ENCODE peak calls at places on chromosomes 12 and 14, in six cellular contexts. S, I, Y, J, Z and H are unnamed samples.

GRCh38 chr14:99535448-99535847 is 54.2 kb downstream of the CCNK start:
- DNase-seq in J (no peak), Z (no peak), I (no peak), S (no peak), Y (no peak), H (no peak)

GRCh38 chr14:92487513-92488133 is 26.0 kb upstream of the RIN3 start:
- DNase-seq in Y (no peak), J (no peak), S (no peak), Z (peak), I (no peak), H (no peak)

GRCh38 chr12:79455314-79455713 is 235.4 kb downstream of the PAWR start:
- DNase-seq in J (no peak), Z (no peak), I (no peak), S (no peak), Y (no peak), H (no peak)

GRCh38 chr14:86055512-86055911 is 525.6 kb downstream of the FLRT2 start:
- DNase-seq in Z (peak), J (no peak), I (no peak), S (no peak), Y (peak), H (no peak)

GRCh38 chr14:24269910-24270536 is 1.4 kb downstream of the RABGGTA start:
- DNase-seq in J (no peak), Y (no peak), Z (no peak), I (no peak), S (no peak), H (no peak)

GRCh38 chr12:8742501-8742900 is 44.7 kb downstream of the RIMKLB start:
- DNase-seq in J (no peak), I (no peak), S (no peak), Y (no peak), Z (peak), H (no peak)

GRCh38 chr14:70096866-70097265 is 91.9 kb downstream of the SLC8A3 start:
- DNase-seq in Y (peak), J (no peak), Z (peak), S (no peak), I (peak), H (no peak)

GRCh38 chr12:94818970-94819369 is 168.6 kb upstream of the TMCC3 start:
- DNase-seq in I (no peak), Y (no peak), Z (no peak), J (no peak), S (no peak), H (no peak)

GRCh38 chr12:92020983-92021664 is 124.5 kb downstream of the BTG1 start:
- DNase-seq in I (no peak), Z (no peak), Y (no peak), J (no peak), S (no peak), H (no peak)

GRCh38 chr14:57938533-57938932 is 72.6 kb upstream of the SLC35F4 start:
- DNase-seq in Y (no peak), Z (no peak), I (no peak), S (no peak), J (no peak), H (no peak)

GRCh38 chr12:81758421-81759214 is 532 bp downstream of the PPFIA2 start:
- DNase-seq in S (peak), J (no peak), I (peak), Y (no peak), Z (peak), H (no peak)

GRCh38 chr14:99541677-99542470 is 60.7 kb downstream of the CCNK start:
- DNase-seq in Z (no peak), I (no peak), Y (peak), S (no peak), J (no peak), H (no peak)

GRCh38 chr12:68303850-68304249 is 28.3 kb downstream of the MDM1 start:
- DNase-seq in I (no peak), Z (no peak), Y (no peak), J (no peak), S (no peak), H (no peak)

GRCh38 chr14:93009471-93010117 is 86.6 kb downstream of the CHGA start:
- DNase-seq in Y (peak), Z (no peak), J (no peak), I (no peak), S (no peak), H (no peak)

GRCh38 chr14:80638620-80639215 is 302.8 kb downstream of the CEP128 start:
- DNase-seq in J (no peak), I (no peak), Z (peak), Y (no peak), S (no peak), H (no peak)

GRCh38 chr12:4824415-4824814 is 85.3 kb upstream of the KCNA1 start:
- DNase-seq in Z (peak), S (no peak), J (no peak), Y (no peak), I (no peak), H (no peak)

GRCh38 chr14:100028990-100029677 is 36.1 kb upstream of the EVL start:
- DNase-seq in Y (no peak), J (no peak), Z (peak), I (no peak), S (no peak), H (no peak)

GRCh38 chr12:54220092-54220557 is 31.3 kb upstream of the SMUG1 start:
- DNase-seq in I (peak), S (peak), J (peak), Z (peak), Y (peak), H (peak)

GRCh38 chr12:115755061-115755751 is 522.3 kb downstream of the MED13L start:
- DNase-seq in J (no peak), I (no peak), Z (peak), Y (no peak), S (no peak), H (no peak)

GRCh38 chr12:56684745-56685369 is 3.2 kb downstream of the PTGES3 start:
- DNase-seq in Y (no peak), S (no peak), J (no peak), I (peak), Z (no peak), H (no peak)

GRCh38 chr14:56331815-56332214 is 213.6 kb downstream of the PELI2 start:
- DNase-seq in Y (no peak), Z (no peak), J (no peak), I (no peak), S (no peak), H (no peak)

GRCh38 chr14:69880851-69881250 is 1.6 kb downstream of the SMOC1 start:
- DNase-seq in Z (no peak), I (no peak), J (no peak), S (no peak), Y (no peak), H (no peak)

GRCh38 chr12:25151476-25151875 is 43.5 kb downstream of the DNAI7 start:
- DNase-seq in S (no peak), I (no peak), Z (peak), Y (peak), J (no peak), H (no peak)

GRCh38 chr12:76899522-76899921 is 20.7 kb upstream of the CSRP2 start:
- DNase-seq in S (no peak), I (no peak), Y (no peak), J (no peak), Z (no peak), H (no peak)

GRCh38 chr14:50954811-50955372 is 10.6 kb upstream of the PYGL start:
- DNase-seq in S (peak), I (no peak), Z (peak), J (no peak), Y (peak), H (no peak)

GRCh38 chr12:95859344-95859816 is 628 bp downstream of the SNRPF start:
- DNase-seq in Y (peak), S (no peak), I (no peak), J (no peak), Z (peak), H (no peak)

GRCh38 chr12:95967301-95967700 is 24.2 kb downstream of the AMDHD1 start:
- DNase-seq in Y (no peak), J (no peak), I (no peak), S (no peak), Z (no peak), H (no peak)

GRCh38 chr12:82708056-82708455 is 21.4 kb downstream of the TMTC2 start:
- DNase-seq in S (no peak), J (no peak), Z (no peak), I (no peak), Y (no peak), H (no peak)

GRCh38 chr12:4855121-4855924 is 54.4 kb upstream of the KCNA1 start:
- DNase-seq in S (peak), Y (peak), I (peak), Z (peak), J (no peak), H (no peak)

GRCh38 chr14:104799239-104799599 is 1.7 kb upstream of the ZBTB42 start:
- DNase-seq in I (no peak), S (no peak), J (no peak), Y (no peak), Z (no peak), H (no peak)

GRCh38 chr12:83318386-83318971 is 631.8 kb downstream of the TMTC2 start:
- DNase-seq in S (no peak), Y (no peak), Z (no peak), I (no peak), J (no peak), H (no peak)

GRCh38 chr12:1703771-1704170 is 12.9 kb downstream of the ADIPOR2 start:
- DNase-seq in I (no peak), Z (no peak), Y (no peak), S (no peak), J (no peak), H (no peak)

GRCh38 chr14:102195446-102195845 is 55.7 kb downstream of the WDR20 start:
- DNase-seq in Y (no peak), S (no peak), I (no peak), J (no peak), Z (peak), H (no peak)

GRCh38 chr14:76236172-76237130 is 84.7 kb downstream of the GPATCH2L start:
- DNase-seq in J (no peak), Y (no peak), S (peak), I (no peak), Z (peak), H (no peak)

GRCh38 chr14:42628591-42628990 is 1021.9 kb downstream of the LRFN5 start:
- DNase-seq in I (no peak), Z (no peak), Y (no peak), S (no peak), J (no peak), H (no peak)

GRCh38 chr14:56122306-56122705 is 4.1 kb downstream of the PELI2 start:
- DNase-seq in S (no peak), Y (no peak), I (no peak), Z (no peak), J (no peak), H (no peak)

GRCh38 chr12:95582230-95583058 is 31.2 kb upstream of the USP44 start:
- DNase-seq in I (no peak), J (no peak), Z (peak), S (no peak), Y (peak), H (no peak)